ENCODE peak calls at places on chromosomes 4 and X, in four cellular contexts. K is HepG2, H is HCT116, J is K562. Z is an unnamed sample.

GRCh38 chr4:39855909-39856512 is 121.7 kb downstream of the PDS5A start:
- DNase-seq in J (peak; percentile 6), K (no peak), H (no peak), Z (peak; percentile 5)

GRCh38 chrX:48475295-48475694 is 704 bp upstream of the FTSJ1 start:
- DNase-seq in H (no peak), K (peak; percentile 40), J (peak; percentile 57), Z (no peak)

GRCh38 chr4:7892212-7893019 is 47.2 kb downstream of the AFAP1 start:
- DNase-seq in J (no peak), K (no peak), H (no peak), Z (no peak)

GRCh38 chr4:147866532-147867271 is 134.8 kb downstream of the ARHGAP10 start:
- DNase-seq in K (peak; percentile 78), J (peak; percentile 72), H (peak; percentile 81), Z (peak; percentile 69)

GRCh38 chr4:106522839-106523238 is 154.3 kb upstream of the GIMD1 start:
- DNase-seq in H (no peak), K (peak; percentile 37), J (no peak), Z (no peak)

GRCh38 chr4:60042941-60043340 is 1157.2 kb upstream of the ADGRL3 start:
- DNase-seq in K (no peak), H (no peak), J (no peak), Z (no peak)

GRCh38 chr4:154076921-154077320 is 288.0 kb upstream of the SFRP2 start:
- DNase-seq in K (no peak), H (no peak), J (no peak), Z (no peak)

GRCh38 chr4:123676550-123677229 is 280.1 kb downstream of the SPRY1 start:
- DNase-seq in J (no peak), H (no peak), K (no peak), Z (no peak)

GRCh38 chr4:1109898-1110506 is 3.4 kb downstream of the RNF212 start:
- DNase-seq in H (no peak), K (peak; percentile 39), J (no peak), Z (no peak)

GRCh38 chr4:30330894-30331652 is 389.1 kb upstream of the PCDH7 start:
- DNase-seq in K (no peak), H (no peak), J (no peak), Z (no peak)

GRCh38 chrX:154378059-154378798 is 866 bp upstream of the EMD start:
- DNase-seq in J (peak; percentile 89), H (no peak), K (no peak), Z (no peak)

GRCh38 chr4:142264961-142265360 is 581.1 kb downstream of the INPP4B start:
- DNase-seq in J (no peak), H (no peak), K (no peak), Z (peak; percentile 28)

GRCh38 chrX:7047951-7048350 is 99.6 kb upstream of the STS start:
- DNase-seq in J (no peak), K (no peak), H (no peak), Z (no peak)

GRCh38 chr4:54794033-54794432 is 136.3 kb downstream of the KIT start:
- DNase-seq in J (no peak), K (no peak), H (no peak), Z (no peak)

GRCh38 chr4:117135634-117136354 is 50.4 kb upstream of the TRAM1L1 start:
- DNase-seq in J (no peak), K (no peak), H (no peak), Z (no peak)

GRCh38 chr4:117134386-117134785 is 49.0 kb upstream of the TRAM1L1 start:
- DNase-seq in H (peak; percentile 67), K (peak; percentile 20), J (no peak), Z (peak; percentile 25)

DNA sequence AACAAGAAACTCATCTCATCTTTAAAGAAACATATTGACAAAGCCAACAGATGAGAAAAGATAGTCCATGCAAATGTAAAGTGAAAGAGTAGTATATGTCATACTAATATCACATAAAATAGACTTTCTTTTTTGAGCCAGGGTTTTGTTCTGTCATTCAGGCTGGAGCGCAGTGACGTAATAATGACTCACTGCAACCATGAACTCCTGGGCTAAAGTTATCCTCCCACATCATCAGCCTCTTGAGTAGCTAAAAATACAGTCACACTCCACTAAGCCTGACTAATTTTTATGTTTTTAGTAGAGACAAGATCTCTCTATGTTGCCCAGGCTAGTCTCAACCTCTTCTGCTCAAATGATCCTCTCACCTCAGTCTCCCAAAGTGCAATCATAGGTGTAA is 51.8 kb upstream of the TRAM1L1 start:
- DNase-seq in K (no peak), J (no peak), H (peak; percentile 50), Z (peak; percentile 12)
- TF ChIP-seq SIN3A in K (no peak), J (no peak), H (no peak), Z (no peak)

GRCh38 chr4:118894034-118894433 is 5.4 kb downstream of the SYNPO2 start:
- DNase-seq in H (no peak), K (no peak), J (no peak), Z (no peak)
- H3K4me3 ChIP-seq in H (no peak overlapping the region), K (no peak overlapping the region), J (no peak overlapping the region), Z (no peak overlapping the region)

GRCh38 chrX:16212436-16212835 is 45.2 kb downstream of the MAGEB17 start:
- DNase-seq in K (peak; percentile 0), J (peak; percentile 7), H (peak; percentile 7), Z (no peak)
- TF ChIP-seq TCF7L2 in K (no peak), J (no peak), H (no peak), Z (no peak)

DNA sequence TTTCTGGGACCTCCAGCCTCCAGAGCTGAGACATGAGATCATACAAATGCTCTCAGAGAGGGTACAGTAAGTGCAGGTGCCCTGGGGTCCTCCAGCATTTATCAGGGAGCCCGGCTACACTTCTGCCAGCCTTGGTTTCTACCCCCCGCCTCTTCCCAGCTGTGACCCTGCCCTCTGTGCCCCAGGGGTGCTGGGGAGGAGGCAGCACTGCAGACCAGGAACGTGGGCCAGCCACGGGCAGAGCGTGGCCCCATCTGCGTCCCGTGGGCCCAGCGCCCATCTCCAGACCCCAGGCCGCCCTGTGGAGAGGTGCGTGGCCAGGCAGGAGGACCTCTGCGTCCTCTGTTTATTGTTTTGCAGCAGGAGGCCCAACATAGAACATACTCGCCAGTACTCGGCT is 6.1 kb downstream of the SLC25A6 start:
- DNase-seq in K (no peak), J (no peak), H (no peak), Z (no peak)
- TF ChIP-seq SIN3A in K (no peak), J (no peak), H (no peak), Z (no peak)